ENCODE peak calls at places on chromosome 22, in ten cellular contexts. K is CD8-positive, alpha-beta T cell; J is stomach; R is uterus; X is CD4-positive, CD25-positive, alpha-beta regulatory T cell; G is Peyer's patch; Y is OCI-LY7; W is endodermal cell; I is testis; B is K562. T is an unnamed sample.

GRCh38 chr22:40939202-40939601 is 12.0 kb upstream of the RBX1 start:
- DNase-seq in R (no peak), I (no peak), Y (no peak), X (peak; percentile 21), K (no peak), B (no peak), W (no peak), J (no peak), G (no peak), T (no peak)

GRCh38 chr22:43293259-43293658 is 49.9 kb downstream of the SCUBE1 start:
- DNase-seq in J (peak; percentile 36), B (peak; percentile 59), Y (no peak), K (no peak), X (no peak), I (no peak), R (no peak), W (no peak), G (no peak), T (no peak)

GRCh38 chr22:42294034-42294985 is 23.9 kb upstream of the TCF20 start:
- DNase-seq in W (peak; percentile 97), G (peak; percentile 40), Y (peak; percentile 82), I (peak; percentile 62), X (peak; percentile 69), B (peak; percentile 69), K (peak; percentile 25), J (peak; percentile 38), R (no peak), T (peak; percentile 97)

GRCh38 chr22:19921544-19922081 is 20.0 kb upstream of the COMT start:
- DNase-seq in G (no peak), J (no peak), Y (no peak), I (no peak), W (no peak), B (no peak), R (no peak), K (no peak), X (no peak), T (no peak)

GRCh38 chr22:45318168-45318557 is 8.4 kb downstream of the FAM118A start:
- DNase-seq in Y (peak; percentile 34), R (peak; percentile 90), G (peak; percentile 85), B (peak; percentile 25), W (no peak), X (peak; percentile 95), J (peak; percentile 84), K (peak; percentile 87), I (peak; percentile 72), T (peak; percentile 74)

GRCh38 chr22:38718414-38718813 is 12.7 kb downstream of the GTPBP1 start:
- DNase-seq in B (no peak), J (peak; percentile 66), I (no peak), G (no peak), K (no peak), R (peak; percentile 59), W (peak; percentile 87), X (no peak), Y (no peak), T (peak; percentile 79)

GRCh38 chr22:17774206-17774927 is at the start of gene BID:
- DNase-seq in B (peak; percentile 89), J (peak; percentile 60), K (peak; percentile 44), R (peak; percentile 28), G (peak; percentile 77), W (peak; percentile 71), I (no peak), X (peak; percentile 55), Y (peak; percentile 81), T (no peak)

GRCh38 chr22:46066691-46067090 is 83.6 kb upstream of the PPARA start:
- DNase-seq in R (peak; percentile 23), B (no peak), Y (no peak), G (no peak), X (no peak), I (peak; percentile 25), W (no peak), K (no peak), J (peak; percentile 44), T (no peak)

GRCh38 chr22:30239421-30240405 is 6.8 kb downstream of the LIF start:
- DNase-seq in Y (no peak), I (no peak), R (no peak), X (no peak), K (no peak), B (no peak), G (no peak), J (no peak), W (no peak), T (no peak)

GRCh38 chr22:30241576-30242371 is 4.8 kb downstream of the LIF start:
- DNase-seq in Y (no peak), X (no peak), I (no peak), J (no peak), B (no peak), K (no peak), W (no peak), R (no peak), G (no peak), T (peak; percentile 46)

GRCh38 chr22:30238661-30239420 is 7.7 kb downstream of the LIF start:
- DNase-seq in R (peak; percentile 71), K (no peak), I (peak; percentile 71), X (no peak), B (peak; percentile 75), J (no peak), W (peak; percentile 74), Y (no peak), G (no peak), T (peak; percentile 85)

GRCh38 chr22:30238136-30238535 is 8.4 kb downstream of the LIF start:
- DNase-seq in Y (no peak), I (no peak), W (no peak), G (no peak), R (no peak), X (no peak), J (no peak), K (no peak), B (no peak), T (no peak)

DNA sequence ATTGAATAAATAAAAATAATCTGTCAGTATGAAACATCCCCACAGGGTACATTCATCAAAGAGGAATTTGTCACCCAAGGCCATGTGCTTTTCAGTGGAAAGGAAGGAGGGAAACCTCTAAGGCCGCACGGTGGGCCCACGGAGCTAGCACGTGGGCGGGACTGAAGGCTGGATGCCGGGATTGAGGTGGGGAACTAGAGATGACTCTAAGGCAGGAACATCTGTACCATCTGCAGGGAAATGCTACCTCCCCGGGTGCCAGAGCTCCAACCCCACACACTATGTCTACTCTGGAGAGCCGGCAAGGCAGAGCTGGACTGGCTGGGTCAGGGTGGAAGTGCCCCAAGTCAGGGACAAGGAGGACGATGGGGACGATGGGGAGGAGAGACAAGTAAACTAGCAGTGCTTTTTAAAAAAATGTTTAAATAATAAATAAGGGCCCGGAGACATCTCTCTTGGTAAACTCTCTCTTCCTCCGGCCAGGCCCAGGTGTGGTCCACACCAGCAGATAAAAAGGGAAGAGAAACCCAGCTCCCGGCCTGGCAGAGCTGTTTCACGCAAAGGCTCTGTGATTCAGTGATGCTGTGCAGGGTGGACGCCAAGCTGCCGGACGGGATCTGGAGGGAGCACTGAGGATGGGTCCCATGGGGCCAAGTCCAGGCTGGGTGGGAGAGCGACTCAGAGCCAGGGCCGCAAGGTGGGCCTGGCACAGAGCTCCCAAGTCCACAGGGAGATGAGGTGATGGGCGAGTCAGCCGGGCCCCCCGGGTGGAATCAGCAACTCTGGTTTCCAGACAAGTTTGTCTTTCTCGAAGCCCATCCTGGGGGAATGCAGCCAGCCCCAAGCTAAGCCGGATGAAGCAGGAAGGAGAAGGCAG is 5.8 kb downstream of the LIF start:
- DNase-seq in X (no peak), K (no peak), I (no peak), R (no peak), B (no peak), G (peak; percentile 67), Y (peak; percentile 72), J (no peak), W (no peak), T (no peak)
- H3K4me3 ChIP-seq in X (no peak overlapping the region), K (no peak overlapping the region), I (no peak overlapping the region), R (no peak overlapping the region), B (no peak overlapping the region), G (no peak overlapping the region), Y (no peak overlapping the region), J (no peak overlapping the region), W (no peak overlapping the region), T (no peak overlapping the region)

GRCh38 chr22:32164084-32164894 is 5.2 kb upstream of the C22orf42 start:
- DNase-seq in X (no peak), W (no peak), Y (no peak), I (peak; percentile 23), G (no peak), K (no peak), R (no peak), B (no peak), J (no peak), T (no peak)

DNA sequence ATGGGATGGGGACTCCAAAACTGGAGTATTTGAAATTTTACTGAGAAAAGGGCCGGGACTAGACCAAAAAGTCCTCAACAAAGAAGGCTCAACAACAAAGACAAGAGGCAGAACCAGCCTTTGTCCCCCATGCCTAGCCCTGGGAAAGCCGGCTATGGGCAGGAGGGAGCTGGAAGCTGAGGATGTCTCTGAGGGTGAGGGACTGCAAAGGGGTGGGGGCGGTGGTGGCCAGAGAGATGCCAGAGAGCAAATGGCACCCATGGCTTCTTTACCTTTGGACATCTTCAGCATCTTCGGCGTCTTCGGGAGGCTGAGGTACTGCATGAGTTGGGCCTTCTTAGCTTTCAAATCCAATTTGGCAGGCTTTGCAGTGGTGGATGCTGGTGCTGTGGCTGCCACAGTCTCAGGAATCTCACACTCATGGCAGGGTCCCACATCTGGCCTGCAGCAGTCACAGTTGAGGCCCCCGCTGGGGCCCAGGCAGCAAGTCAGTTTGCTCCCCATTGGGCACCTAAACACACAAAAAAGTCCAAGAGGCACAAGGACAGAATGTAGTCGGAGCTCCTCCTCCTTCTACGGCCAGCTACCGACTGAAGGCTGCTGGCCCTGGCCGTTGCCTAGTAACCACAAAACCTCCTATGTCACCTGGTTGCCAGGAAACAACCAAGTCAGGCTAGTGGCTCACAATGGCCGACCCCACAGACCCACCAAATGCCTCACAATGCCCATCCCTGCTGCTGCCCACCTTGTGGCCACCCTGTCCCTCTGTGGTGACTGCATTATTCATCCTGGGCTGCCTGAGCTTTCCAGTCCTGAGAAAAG is at the start of gene C22orf42:
- DNase-seq in I (no peak), J (no peak), W (peak; percentile 66), X (no peak), Y (no peak), K (no peak), B (no peak), R (no peak), G (no peak), T (peak; percentile 39)
- H3K36me3 ChIP-seq in I (no peaks in the 10 kb centered on the region), J (no peaks in the 10 kb centered on the region), W (no peaks in the 10 kb centered on the region), X (no peaks in the 10 kb centered on the region), Y (no peaks in the 10 kb centered on the region), K (no peaks in the 10 kb centered on the region), B (no peaks in the 10 kb centered on the region), R (no peaks in the 10 kb centered on the region), G (no peaks in the 10 kb centered on the region), T (no peaks in the 10 kb centered on the region)

DNA sequence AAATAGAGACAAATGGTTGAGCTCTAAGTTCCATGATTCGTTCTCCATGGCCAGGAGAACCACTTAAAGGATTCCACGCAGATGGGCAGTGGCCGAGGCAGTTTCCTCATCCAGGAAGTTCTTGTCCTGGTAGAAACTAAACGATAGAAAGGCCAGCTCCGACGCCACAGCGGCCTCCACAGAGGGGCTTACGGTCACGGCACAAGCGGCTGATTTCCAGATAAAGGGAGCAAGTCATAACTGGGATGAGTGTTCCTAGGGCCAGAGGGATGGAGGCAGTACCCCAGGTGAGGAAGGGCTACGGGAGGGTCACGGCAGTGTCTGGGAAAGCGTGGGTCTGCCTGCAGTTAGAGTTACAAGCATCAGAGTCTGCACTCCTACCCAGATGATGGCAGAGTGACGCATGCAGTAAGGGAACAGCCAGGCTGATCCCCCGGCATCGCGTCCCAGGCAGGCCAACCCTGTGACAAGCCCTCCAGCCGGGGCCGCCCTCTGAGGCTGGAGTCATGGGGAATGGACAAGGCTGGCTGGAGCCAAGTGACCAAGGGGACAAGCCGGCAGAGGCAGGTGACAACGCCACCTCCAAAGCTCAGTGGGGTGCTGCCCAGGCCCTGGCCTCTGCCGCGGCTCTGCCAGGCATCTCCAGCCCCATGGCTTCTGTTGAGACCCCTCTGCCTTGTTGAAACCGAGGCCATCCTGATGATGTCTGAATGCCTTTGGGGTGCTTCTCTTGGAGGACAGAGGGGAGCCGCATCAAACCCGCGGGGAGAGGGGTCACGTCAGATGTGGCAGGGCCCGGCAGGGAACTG is 475.1 kb downstream of the BRD1 start:
- DNase-seq in W (peak; percentile 23), R (no peak), Y (no peak), I (no peak), J (peak; percentile 22), G (no peak), B (no peak), K (no peak), X (no peak), T (no peak)
- H3K4me3 ChIP-seq in W (no peak overlapping the region), R (no peak overlapping the region), Y (peak overlapping the region; percentile 54), I (no peak overlapping the region), J (no peak overlapping the region), G (no peak overlapping the region), B (no peak overlapping the region), K (no peak overlapping the region), X (no peak overlapping the region), T (no peak overlapping the region)

DNA sequence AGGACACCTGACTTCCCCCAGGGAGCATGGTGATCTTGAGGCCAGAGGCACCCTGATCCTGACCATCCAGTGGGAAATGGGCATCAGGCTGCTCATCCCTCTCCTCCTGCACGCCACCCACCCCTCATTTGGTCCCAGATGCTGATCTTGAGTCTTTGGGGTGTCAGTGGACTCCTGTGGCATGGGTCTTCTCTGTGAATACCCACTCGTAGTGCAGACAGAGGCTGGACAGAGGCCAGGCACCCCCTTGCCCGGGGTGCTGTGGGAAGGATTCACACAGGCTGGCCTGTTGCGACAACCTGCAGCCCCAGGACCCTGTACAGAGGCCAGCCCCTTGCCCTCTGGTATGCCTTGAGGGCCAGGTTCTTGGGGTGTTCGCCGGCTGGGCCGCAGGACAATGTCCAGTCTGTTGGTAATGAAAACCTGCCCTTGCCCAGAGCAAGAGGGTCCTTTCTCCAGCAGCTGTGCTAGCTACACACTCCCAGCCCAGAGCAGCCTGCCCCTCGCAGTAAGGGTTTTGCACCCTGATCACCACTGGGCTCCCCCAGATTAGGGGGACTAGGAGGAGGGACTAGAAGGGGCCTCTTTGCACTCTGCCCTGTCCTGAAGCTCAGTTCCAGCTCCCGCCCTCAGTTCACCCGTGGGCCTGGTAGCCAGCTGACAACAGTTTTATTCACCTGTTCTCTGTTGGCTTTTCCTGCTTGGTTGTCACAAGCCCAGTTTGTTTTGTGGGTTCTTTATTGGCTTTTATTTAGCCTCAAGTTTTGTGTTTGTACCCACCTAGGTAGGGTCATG is 76.0 kb downstream of the BCR start:
- DNase-seq in X (no peak), I (no peak), W (no peak), B (peak; percentile 57), Y (no peak), J (no peak), K (no peak), R (no peak), G (no peak), T (no peak)
- H3K36me3 ChIP-seq in X (peaks cover 39% of the 10 kb centered on the region), I (no peaks in the 10 kb centered on the region), W (peaks cover 69% of the 10 kb centered on the region), B (peaks cover 77% of the 10 kb centered on the region), Y (peaks cover 33% of the 10 kb centered on the region), J (peaks cover 46% of the 10 kb centered on the region), K (peaks cover 26% of the 10 kb centered on the region), R (no peaks in the 10 kb centered on the region), G (no peaks in the 10 kb centered on the region), T (peaks cover 6% of the 10 kb centered on the region)

T was measured in H7.